ENCODE peak calls at places on chromosomes 6 and 20, in five cellular contexts. O is activated naive CD4-positive, alpha-beta T cell treated with anti-CD3 and anti-CD28 coated beads, Interleukin-2, amount 50 U/mL, for 16 hours; J is neural crest cell; V is DMS 273 treated with DMSO at 0.1 percent for 48 hours; M is NCI-H2081. H is an unnamed sample.

GRCh38 chr6:151317206-151317994 is 74.0 kb downstream of the ZBTB2 start:
- DNase-seq in J (no peak), M (no peak), V (no peak), O (no peak), H (no peak)

GRCh38 chr6:138088307-138088744 is 18.9 kb downstream of the PERP start:
- DNase-seq in O (no peak), M (peak; percentile 63), J (no peak), V (no peak), H (no peak)

GRCh38 chr20:59331721-59332329 is 31.4 kb downstream of the EDN3 start:
- DNase-seq in M (no peak), O (no peak), J (no peak), V (no peak), H (no peak)

GRCh38 chr6:166145751-166146150 is 21.9 kb downstream of the TBXT start:
- DNase-seq in M (no peak), O (no peak), J (no peak), V (no peak), H (no peak)

GRCh38 chr20:35561268-35561667 is 19.4 kb downstream of the ERGIC3 start:
- DNase-seq in M (no peak), O (no peak), J (peak; percentile 34), V (peak; percentile 26), H (no peak)

GRCh38 chr6:138063726-138064125 is 43.5 kb downstream of the PERP start:
- DNase-seq in M (no peak), J (no peak), O (no peak), V (no peak), H (no peak)

GRCh38 chr6:11192167-11192566 is 40.3 kb downstream of the NEDD9 start:
- DNase-seq in M (no peak), J (no peak), O (no peak), V (no peak), H (no peak)

GRCh38 chr6:121376411-121376810 is 42.1 kb upstream of the TBC1D32 start:
- DNase-seq in M (no peak), O (no peak), V (no peak), J (no peak), H (no peak)

GRCh38 chr20:20318318-20319161 is 49.4 kb upstream of the INSM1 start:
- DNase-seq in O (no peak), J (no peak), V (peak; percentile 34), M (no peak), H (no peak)

GRCh38 chr6:130426078-130426726 is 60.4 kb downstream of the TMEM200A start:
- DNase-seq in J (no peak), M (no peak), O (no peak), V (no peak), H (no peak)

GRCh38 chr20:24812356-24812755 is 136.7 kb upstream of the CST7 start:
- DNase-seq in O (no peak), J (no peak), M (no peak), V (no peak), H (no peak)

GRCh38 chr6:39416728-39417127 is 94.2 kb upstream of the KCNK16 start:
- DNase-seq in J (no peak), M (no peak), V (no peak), O (no peak), H (no peak)

GRCh38 chr6:117515326-117515725 is 32.9 kb downstream of the DCBLD1 start:
- DNase-seq in V (no peak), M (no peak), O (no peak), J (no peak), H (no peak)

GRCh38 chr20:51486197-51487005 is 56.1 kb downstream of the NFATC2 start:
- DNase-seq in M (no peak), O (no peak), V (no peak), J (no peak), H (no peak)

GRCh38 chr6:3569817-3570216 is 113.0 kb upstream of the SLC22A23 start:
- DNase-seq in M (no peak), V (peak; percentile 25), J (no peak), O (no peak), H (no peak)

GRCh38 chr6:103858003-103858402 is 1001.7 kb downstream of the HACE1 start:
- DNase-seq in M (no peak), J (no peak), V (no peak), O (no peak), H (no peak)

GRCh38 chr20:19816386-19816785 is 58.3 kb downstream of the RIN2 start:
- DNase-seq in J (no peak), O (no peak), V (no peak), M (no peak), H (no peak)

GRCh38 chr20:62461157-62461556 is 14.6 kb downstream of the GATA5 start:
- DNase-seq in V (no peak), J (no peak), O (no peak), M (no peak), H (no peak)

GRCh38 chr20:39394461-39394860 is 432.3 kb downstream of the DHX35 start:
- DNase-seq in J (no peak), V (no peak), M (no peak), O (no peak), H (no peak)

GRCh38 chr6:53724501-53724900 is 58.9 kb upstream of the KLHL31 start:
- DNase-seq in M (no peak), V (no peak), J (no peak), O (no peak), H (no peak)